ENCODE peak calls at places on chromosomes 7 and 10, in five cellular contexts. M is GM13976, W is OCI-LY7, X is right atrium auricular region, H is kidney. F is an unnamed sample.
A peak's percentile ranks its signal among the peaks of the same experiment; 100 is the strongest.

GRCh38 chr10:112490543-112490942 is 43.5 kb downstream of the VTI1A start:
- DNase-seq in X (no peak), W (no peak), M (no peak), H (no peak), F (no peak)

GRCh38 chr7:135731131-135731530 is 3.1 kb upstream of the SLC13A4 start:
- DNase-seq in H (no peak), W (no peak), X (no peak), M (no peak), F (no peak)

GRCh38 chr7:25894902-25895791 is 256.9 kb upstream of the NFE2L3 start:
- DNase-seq in H (peak; percentile 86), M (peak; percentile 78), W (peak; percentile 70), X (peak; percentile 76), F (peak; percentile 81)

GRCh38 chr10:103696411-103697145 is 158.8 kb downstream of the SH3PXD2A start:
- DNase-seq in W (peak; percentile 51), X (peak; percentile 94), H (no peak), M (peak; percentile 84), F (peak; percentile 82)

GRCh38 chr10:102281103-102281502 is 35.8 kb downstream of the GBF1 start:
- DNase-seq in M (no peak), H (no peak), X (no peak), W (peak; percentile 28), F (no peak)

GRCh38 chr10:93069245-93069561 is 4.5 kb upstream of the CYP26A1 start:
- DNase-seq in W (no peak), H (no peak), X (no peak), M (no peak), F (no peak)

GRCh38 chr10:53886325-53887300 is 914.4 kb downstream of the PCDH15 start:
- DNase-seq in X (no peak), H (no peak), M (no peak), W (no peak), F (no peak)

GRCh38 chr10:35559416-35559815 is 45.7 kb upstream of the GJD4 start:
- DNase-seq in W (no peak), X (no peak), M (no peak), H (no peak), F (no peak)

GRCh38 chr10:129767751-129768150 is 196.3 kb downstream of the EBF3 start:
- DNase-seq in W (no peak), X (peak; percentile 23), M (no peak), H (peak; percentile 38), F (no peak)

GRCh38 chr7:149838224-149838991 is at the start of gene ZNF862:
- DNase-seq in M (peak; percentile 99), H (peak; percentile 99), X (peak; percentile 98), W (peak; percentile 98), F (peak; percentile 99)

GRCh38 chr10:22599048-22599561 is 115.3 kb downstream of the PIP4K2A start:
- DNase-seq in W (no peak), M (no peak), X (no peak), H (no peak), F (no peak)

GRCh38 chr7:130909161-130909836 is 175.3 kb upstream of the KLF14 start:
- DNase-seq in M (no peak), H (no peak), W (no peak), X (no peak), F (no peak)

GRCh38 chr10:23412223-23412622 is 26.7 kb upstream of the OTUD1 start:
- DNase-seq in X (no peak), W (no peak), H (no peak), M (no peak), F (no peak)

GRCh38 chr7:116863168-116863670 is 832 bp downstream of the CAPZA2 start:
- DNase-seq in M (peak; percentile 34), W (peak; percentile 23), H (no peak), X (no peak), F (peak; percentile 33)

GRCh38 chr7:100827330-100828226 is at the start of gene EPHB4:
- DNase-seq in H (peak; percentile 92), W (no peak), X (peak; percentile 79), M (peak; percentile 31), F (no peak)

GRCh38 chr7:79459381-79459780 is 5.9 kb upstream of the MAGI2 start:
- DNase-seq in H (no peak), X (no peak), W (no peak), M (no peak), F (no peak)

GRCh38 chr10:112793197-112793921 is 156.7 kb upstream of the TCF7L2 start:
- DNase-seq in M (no peak), W (no peak), X (peak; percentile 52), H (no peak), F (no peak)

GRCh38 chr10:18406136-18406535 is 245.3 kb downstream of the NSUN6 start:
- DNase-seq in M (no peak), X (no peak), H (no peak), W (no peak), F (no peak)

GRCh38 chr7:93218997-93219827 is 7.1 kb downstream of the HEPACAM2 start:
- DNase-seq in M (no peak), W (no peak), H (no peak), X (no peak), F (no peak)

GRCh38 chr7:75842836-75843446 is 29.3 kb upstream of the CCL24 start:
- DNase-seq in H (no peak), M (peak; percentile 64), W (peak; percentile 14), X (no peak), F (peak; percentile 62)

GRCh38 chr7:134351424-134351823 is 34.7 kb upstream of the SLC35B4 start:
- DNase-seq in X (no peak), H (no peak), M (no peak), W (no peak), F (no peak)

GRCh38 chr7:68680235-68680872 is 917.9 kb upstream of the AUTS2 start:
- DNase-seq in M (no peak), H (no peak), W (no peak), X (no peak), F (no peak)

GRCh38 chr7:149772821-149773425 is 465 bp downstream of the ZNF467 start:
- DNase-seq in W (peak; percentile 22), X (no peak), M (no peak), H (peak; percentile 85), F (no peak)

GRCh38 chr7:81183326-81183725 is 264.5 kb upstream of the SEMA3C start:
- DNase-seq in M (no peak), W (no peak), H (no peak), X (no peak), F (no peak)

GRCh38 chr10:77983384-77984341 is 45.7 kb downstream of the POLR3A start:
- DNase-seq in M (no peak), X (no peak), W (no peak), H (no peak), F (no peak)

GRCh38 chr7:94417921-94418320 is 23.2 kb downstream of the COL1A2 start:
- DNase-seq in W (no peak), X (no peak), H (no peak), M (no peak), F (no peak)

DNA sequence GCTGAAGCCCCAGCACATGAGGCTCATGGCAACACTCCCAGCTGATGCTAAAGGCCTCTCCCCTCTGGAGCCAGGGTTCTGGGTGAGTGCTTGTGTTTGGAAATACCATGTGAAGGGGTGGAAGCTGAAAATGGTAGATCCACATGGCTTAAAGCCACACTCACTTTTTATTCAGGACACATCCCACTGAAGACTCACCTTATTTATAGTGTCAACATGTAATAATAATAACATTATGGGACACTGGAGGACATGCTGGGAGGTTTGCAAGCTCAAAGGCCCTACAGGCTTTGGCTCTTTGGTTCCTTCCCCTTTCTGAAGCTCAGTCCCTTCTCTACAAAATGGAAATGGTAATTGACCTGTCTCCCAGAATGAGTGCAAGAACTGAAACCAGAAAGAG is 318.0 kb downstream of the GRID1 start:
- DNase-seq in W (no peak), H (no peak), M (no peak), X (no peak), F (no peak)
- TF ChIP-seq CTCF in W (no peak), H (no peak), M (no peak), X (no peak), F (no peak)

GRCh38 chr7:140656548-140657515 is 15.9 kb upstream of the ADCK2 start:
- DNase-seq in W (peak; percentile 54), M (peak; percentile 73), H (no peak), X (no peak), F (peak; percentile 75)

GRCh38 chr7:140659727-140660396 is 12.9 kb upstream of the ADCK2 start:
- DNase-seq in W (no peak), X (no peak), H (no peak), M (no peak), F (no peak)

GRCh38 chr7:140655511-140656408 is 15.1 kb upstream of the DENND2A start:
- DNase-seq in H (no peak), X (no peak), W (no peak), M (no peak), F (no peak)

DNA sequence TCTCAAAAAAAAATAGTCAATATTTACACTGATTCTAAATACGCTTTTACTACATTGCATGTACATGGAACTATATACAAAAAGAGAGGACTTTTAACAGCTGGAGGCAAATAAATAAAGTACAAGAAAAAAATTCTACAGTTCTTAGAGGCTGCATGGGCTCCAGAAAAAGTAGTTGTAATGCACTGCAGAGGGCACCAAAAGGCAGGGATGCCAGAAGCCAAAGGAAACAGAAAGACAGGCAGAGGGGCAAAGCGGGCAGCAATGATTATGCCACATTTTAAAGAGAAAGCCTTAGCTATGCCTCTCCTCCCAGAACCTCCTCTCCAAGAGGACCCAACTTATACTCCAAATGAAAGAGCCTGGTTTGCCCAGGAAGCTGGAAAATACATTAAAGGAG is 11.6 kb upstream of the ADCK2 start:
- DNase-seq in M (no peak), X (no peak), H (no peak), W (no peak), F (no peak)
- TF ChIP-seq CTCF in M (no peak), X (no peak), H (peak; percentile 25), W (peak; percentile 26), F (no peak)

GRCh38 chr7:85749715-85750453 is 563.0 kb upstream of the SEMA3D start:
- DNase-seq in M (no peak), W (peak; percentile 1), H (peak; percentile 78), X (no peak), F (no peak)
- TF ChIP-seq CTCF in M (no peak), W (no peak), H (no peak), X (no peak), F (no peak)

GRCh38 chr10:91088300-91089140 is 131.9 kb upstream of the PCGF5 start:
- DNase-seq in H (no peak), M (peak; percentile 44), X (no peak), W (peak; percentile 37), F (peak; percentile 38)

GRCh38 chr10:91091780-91092179 is 128.7 kb upstream of the PCGF5 start:
- DNase-seq in M (no peak), H (no peak), X (no peak), W (no peak), F (no peak)

GRCh38 chr10:91096263-91096662 is 124.2 kb upstream of the PCGF5 start:
- DNase-seq in M (no peak), X (no peak), H (no peak), W (no peak), F (no peak)

DNA sequence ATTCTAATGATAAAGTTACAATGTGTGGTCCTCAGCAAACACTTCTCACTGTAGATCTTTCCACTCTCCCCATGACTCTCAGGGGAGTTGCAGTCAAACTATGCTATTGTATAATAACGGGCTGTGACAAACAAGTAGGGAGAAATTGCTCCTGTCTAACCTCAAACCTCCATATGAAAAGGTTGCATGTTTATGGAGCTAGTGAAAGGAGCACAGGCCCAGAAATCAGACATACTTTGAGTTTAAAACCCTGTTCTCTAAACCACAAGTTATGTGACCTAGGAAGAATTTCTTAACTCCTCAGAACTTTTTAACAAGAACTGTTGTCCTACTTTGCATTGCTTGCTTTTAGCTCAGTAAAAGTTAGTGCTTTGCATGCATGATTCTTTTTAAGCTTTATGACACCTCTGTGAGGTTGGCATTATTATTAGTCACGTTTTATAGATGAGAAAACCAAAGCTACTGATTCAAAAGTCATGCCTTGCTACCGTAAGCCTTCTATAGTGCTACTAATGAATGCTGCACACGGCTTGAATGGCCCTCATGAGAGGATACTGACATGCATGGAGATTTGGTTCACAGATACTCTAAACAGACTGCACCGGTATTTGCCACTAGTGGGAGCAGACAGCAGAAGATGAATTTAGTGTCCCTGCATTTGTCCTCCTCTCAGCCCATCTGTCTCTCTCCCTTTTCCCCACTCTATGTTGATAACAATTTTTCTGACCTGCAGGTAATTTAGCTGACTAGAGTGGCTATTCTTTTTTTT is 129.5 kb upstream of the PCGF5 start:
- DNase-seq in M (peak; percentile 25), W (no peak), H (no peak), X (no peak), F (no peak)
- TF ChIP-seq CTCF in M (no peak), W (no peak), H (no peak), X (peak; percentile 41), F (peak; percentile 39)